ENCODE peak calls at places on chromosomes 2 and 18, in five cellular contexts. One of them, this sample, is unnamed.

GRCh38 chr18:12394428-12394827 is 13.3 kb upstream of the PRELID3A start:
- DNase-seq in foreskin fibroblast: no peak
- DNase-seq in NCI-H345: no peak
- DNase-seq in cardiac fibroblast: no peak
- DNase-seq in stimulated activated CD4-positive, alpha-beta T cell treated with anti-CD3 and anti-CD28 coated beads, TNF-alpha, amount 100 ng/mL, for 4 hours: no peak
- DNase-seq in this sample: peak; percentile 19

GRCh38 chr2:121324601-121325000 is 39.6 kb upstream of the TFCP2L1 start:
- DNase-seq in foreskin fibroblast: no peak
- DNase-seq in NCI-H345: no peak
- DNase-seq in cardiac fibroblast: no peak
- DNase-seq in stimulated activated CD4-positive, alpha-beta T cell treated with anti-CD3 and anti-CD28 coated beads, TNF-alpha, amount 100 ng/mL, for 4 hours: no peak
- DNase-seq in this sample: no peak

GRCh38 chr2:59787095-59787494 is 766.4 kb downstream of the BCL11A start:
- DNase-seq in foreskin fibroblast: no peak
- DNase-seq in NCI-H345: no peak
- DNase-seq in cardiac fibroblast: no peak
- DNase-seq in stimulated activated CD4-positive, alpha-beta T cell treated with anti-CD3 and anti-CD28 coated beads, TNF-alpha, amount 100 ng/mL, for 4 hours: no peak
- DNase-seq in this sample: no peak

GRCh38 chr2:85680707-85681353 is 12.8 kb upstream of the SFTPB start:
- DNase-seq in foreskin fibroblast: no peak
- DNase-seq in NCI-H345: peak; percentile 24
- DNase-seq in cardiac fibroblast: no peak
- DNase-seq in stimulated activated CD4-positive, alpha-beta T cell treated with anti-CD3 and anti-CD28 coated beads, TNF-alpha, amount 100 ng/mL, for 4 hours: no peak
- DNase-seq in this sample: no peak

GRCh38 chr2:43890855-43891254 is 52.1 kb downstream of the ABCG8 start:
- DNase-seq in foreskin fibroblast: no peak
- DNase-seq in NCI-H345: no peak
- DNase-seq in cardiac fibroblast: peak; percentile 39
- DNase-seq in stimulated activated CD4-positive, alpha-beta T cell treated with anti-CD3 and anti-CD28 coated beads, TNF-alpha, amount 100 ng/mL, for 4 hours: no peak
- DNase-seq in this sample: peak; percentile 79

GRCh38 chr2:144836635-144837350 is 316.9 kb upstream of the ZEB2 start:
- DNase-seq in foreskin fibroblast: peak; percentile 72
- DNase-seq in NCI-H345: no peak
- DNase-seq in cardiac fibroblast: peak; percentile 26
- DNase-seq in stimulated activated CD4-positive, alpha-beta T cell treated with anti-CD3 and anti-CD28 coated beads, TNF-alpha, amount 100 ng/mL, for 4 hours: no peak
- DNase-seq in this sample: peak; percentile 66

GRCh38 chr2:12318427-12319057 is 398.2 kb upstream of the TRIB2 start:
- DNase-seq in foreskin fibroblast: peak; percentile 80
- DNase-seq in NCI-H345: no peak
- DNase-seq in cardiac fibroblast: no peak
- DNase-seq in stimulated activated CD4-positive, alpha-beta T cell treated with anti-CD3 and anti-CD28 coated beads, TNF-alpha, amount 100 ng/mL, for 4 hours: no peak
- DNase-seq in this sample: peak; percentile 43

GRCh38 chr2:100741880-100742814 is 77.8 kb upstream of the NPAS2 start:
- DNase-seq in foreskin fibroblast: peak; percentile 92
- DNase-seq in NCI-H345: no peak
- DNase-seq in cardiac fibroblast: peak; percentile 98
- DNase-seq in stimulated activated CD4-positive, alpha-beta T cell treated with anti-CD3 and anti-CD28 coated beads, TNF-alpha, amount 100 ng/mL, for 4 hours: no peak
- DNase-seq in this sample: peak; percentile 96

GRCh38 chr2:105937498-105937897 is 192.8 kb downstream of the NCK2 start:
- DNase-seq in foreskin fibroblast: no peak
- DNase-seq in NCI-H345: no peak
- DNase-seq in cardiac fibroblast: no peak
- DNase-seq in stimulated activated CD4-positive, alpha-beta T cell treated with anti-CD3 and anti-CD28 coated beads, TNF-alpha, amount 100 ng/mL, for 4 hours: no peak
- DNase-seq in this sample: no peak

GRCh38 chr18:55236150-55236931 is 277.1 kb upstream of the CCDC68 start:
- DNase-seq in foreskin fibroblast: no peak
- DNase-seq in NCI-H345: no peak
- DNase-seq in cardiac fibroblast: peak; percentile 68
- DNase-seq in stimulated activated CD4-positive, alpha-beta T cell treated with anti-CD3 and anti-CD28 coated beads, TNF-alpha, amount 100 ng/mL, for 4 hours: no peak
- DNase-seq in this sample: peak; percentile 95

GRCh38 chr18:58247363-58247834 is 203.4 kb downstream of the NEDD4L start:
- DNase-seq in foreskin fibroblast: no peak
- DNase-seq in NCI-H345: no peak
- DNase-seq in cardiac fibroblast: peak; percentile 58
- DNase-seq in stimulated activated CD4-positive, alpha-beta T cell treated with anti-CD3 and anti-CD28 coated beads, TNF-alpha, amount 100 ng/mL, for 4 hours: no peak
- DNase-seq in this sample: peak; percentile 33

GRCh38 chr18:40249390-40250080 is 1705.5 kb upstream of the PIK3C3 start:
- DNase-seq in foreskin fibroblast: no peak
- DNase-seq in NCI-H345: no peak
- DNase-seq in cardiac fibroblast: no peak
- DNase-seq in stimulated activated CD4-positive, alpha-beta T cell treated with anti-CD3 and anti-CD28 coated beads, TNF-alpha, amount 100 ng/mL, for 4 hours: no peak
- DNase-seq in this sample: peak; percentile 15

GRCh38 chr2:149679286-149679685 is 91.7 kb upstream of the MMADHC start:
- DNase-seq in foreskin fibroblast: peak; percentile 55
- DNase-seq in NCI-H345: no peak
- DNase-seq in cardiac fibroblast: peak; percentile 53
- DNase-seq in stimulated activated CD4-positive, alpha-beta T cell treated with anti-CD3 and anti-CD28 coated beads, TNF-alpha, amount 100 ng/mL, for 4 hours: no peak
- DNase-seq in this sample: peak; percentile 73

GRCh38 chr2:144464730-144465129 is 55.2 kb downstream of the ZEB2 start:
- DNase-seq in foreskin fibroblast: no peak
- DNase-seq in NCI-H345: peak; percentile 16
- DNase-seq in cardiac fibroblast: no peak
- DNase-seq in stimulated activated CD4-positive, alpha-beta T cell treated with anti-CD3 and anti-CD28 coated beads, TNF-alpha, amount 100 ng/mL, for 4 hours: no peak
- DNase-seq in this sample: no peak

GRCh38 chr2:176272870-176273269 is 3.6 kb downstream of the MTX2 start:
- DNase-seq in foreskin fibroblast: no peak
- DNase-seq in NCI-H345: no peak
- DNase-seq in cardiac fibroblast: no peak
- DNase-seq in stimulated activated CD4-positive, alpha-beta T cell treated with anti-CD3 and anti-CD28 coated beads, TNF-alpha, amount 100 ng/mL, for 4 hours: no peak
- DNase-seq in this sample: no peak

GRCh38 chr18:79481041-79481790 is 85.5 kb downstream of the NFATC1 start:
- DNase-seq in foreskin fibroblast: no peak
- DNase-seq in NCI-H345: no peak
- DNase-seq in cardiac fibroblast: no peak
- DNase-seq in stimulated activated CD4-positive, alpha-beta T cell treated with anti-CD3 and anti-CD28 coated beads, TNF-alpha, amount 100 ng/mL, for 4 hours: no peak
- DNase-seq in this sample: no peak

GRCh38 chr18:8424481-8424880 is 184.8 kb upstream of the RAB12 start:
- DNase-seq in foreskin fibroblast: no peak
- DNase-seq in NCI-H345: no peak
- DNase-seq in cardiac fibroblast: no peak
- DNase-seq in stimulated activated CD4-positive, alpha-beta T cell treated with anti-CD3 and anti-CD28 coated beads, TNF-alpha, amount 100 ng/mL, for 4 hours: no peak
- DNase-seq in this sample: peak; percentile 26

GRCh38 chr2:241659150-241659739 is 21.8 kb downstream of the ATG4B start:
- DNase-seq in foreskin fibroblast: peak; percentile 72
- DNase-seq in NCI-H345: peak; percentile 37
- DNase-seq in cardiac fibroblast: peak; percentile 87
- DNase-seq in stimulated activated CD4-positive, alpha-beta T cell treated with anti-CD3 and anti-CD28 coated beads, TNF-alpha, amount 100 ng/mL, for 4 hours: no peak
- DNase-seq in this sample: peak; percentile 90

GRCh38 chr2:142254057-142254456 is 123.2 kb upstream of the LRP1B start:
- DNase-seq in foreskin fibroblast: no peak
- DNase-seq in NCI-H345: no peak
- DNase-seq in cardiac fibroblast: no peak
- DNase-seq in stimulated activated CD4-positive, alpha-beta T cell treated with anti-CD3 and anti-CD28 coated beads, TNF-alpha, amount 100 ng/mL, for 4 hours: no peak
- DNase-seq in this sample: no peak

GRCh38 chr18:68314403-68314802 is 400.5 kb downstream of the TMX3 start:
- DNase-seq in foreskin fibroblast: peak; percentile 12
- DNase-seq in NCI-H345: no peak
- DNase-seq in cardiac fibroblast: no peak
- DNase-seq in stimulated activated CD4-positive, alpha-beta T cell treated with anti-CD3 and anti-CD28 coated beads, TNF-alpha, amount 100 ng/mL, for 4 hours: no peak
- DNase-seq in this sample: peak; percentile 15

GRCh38 chr2:8203354-8203753 is 478.5 kb upstream of the ID2 start:
- DNase-seq in foreskin fibroblast: no peak
- DNase-seq in NCI-H345: no peak
- DNase-seq in cardiac fibroblast: peak; percentile 31
- DNase-seq in stimulated activated CD4-positive, alpha-beta T cell treated with anti-CD3 and anti-CD28 coated beads, TNF-alpha, amount 100 ng/mL, for 4 hours: no peak
- DNase-seq in this sample: no peak

GRCh38 chr2:196242131-196242620 is 70.8 kb upstream of the STK17B start:
- DNase-seq in foreskin fibroblast: peak; percentile 36
- DNase-seq in NCI-H345: no peak
- DNase-seq in cardiac fibroblast: no peak
- DNase-seq in stimulated activated CD4-positive, alpha-beta T cell treated with anti-CD3 and anti-CD28 coated beads, TNF-alpha, amount 100 ng/mL, for 4 hours: no peak
- DNase-seq in this sample: no peak

GRCh38 chr18:63438181-63438580 is 15.9 kb upstream of the VPS4B start:
- DNase-seq in foreskin fibroblast: no peak
- DNase-seq in NCI-H345: no peak
- DNase-seq in cardiac fibroblast: no peak
- DNase-seq in stimulated activated CD4-positive, alpha-beta T cell treated with anti-CD3 and anti-CD28 coated beads, TNF-alpha, amount 100 ng/mL, for 4 hours: no peak
- DNase-seq in this sample: no peak

GRCh38 chr2:66845307-66845706 is 410.4 kb downstream of the MEIS1 start:
- DNase-seq in foreskin fibroblast: no peak
- DNase-seq in NCI-H345: no peak
- DNase-seq in cardiac fibroblast: peak; percentile 45
- DNase-seq in stimulated activated CD4-positive, alpha-beta T cell treated with anti-CD3 and anti-CD28 coated beads, TNF-alpha, amount 100 ng/mL, for 4 hours: no peak
- DNase-seq in this sample: no peak

GRCh38 chr2:8515864-8516533 is 165.9 kb upstream of the ID2 start:
- DNase-seq in foreskin fibroblast: no peak
- DNase-seq in NCI-H345: peak; percentile 89
- DNase-seq in cardiac fibroblast: no peak
- DNase-seq in stimulated activated CD4-positive, alpha-beta T cell treated with anti-CD3 and anti-CD28 coated beads, TNF-alpha, amount 100 ng/mL, for 4 hours: no peak
- DNase-seq in this sample: no peak

GRCh38 chr2:9422321-9423099 is 818 bp downstream of the ITGB1BP1 start:
- DNase-seq in foreskin fibroblast: no peak
- DNase-seq in NCI-H345: peak; percentile 58
- DNase-seq in cardiac fibroblast: peak; percentile 25
- DNase-seq in stimulated activated CD4-positive, alpha-beta T cell treated with anti-CD3 and anti-CD28 coated beads, TNF-alpha, amount 100 ng/mL, for 4 hours: peak; percentile 23
- DNase-seq in this sample: no peak

GRCh38 chr18:23690505-23691068 is 1.3 kb downstream of the LAMA3 start:
- DNase-seq in foreskin fibroblast: no peak
- DNase-seq in NCI-H345: no peak
- DNase-seq in cardiac fibroblast: no peak
- DNase-seq in stimulated activated CD4-positive, alpha-beta T cell treated with anti-CD3 and anti-CD28 coated beads, TNF-alpha, amount 100 ng/mL, for 4 hours: no peak
- DNase-seq in this sample: no peak

GRCh38 chr2:217010173-217010572 is 150.3 kb upstream of the TNP1 start:
- DNase-seq in foreskin fibroblast: no peak
- DNase-seq in NCI-H345: no peak
- DNase-seq in cardiac fibroblast: no peak
- DNase-seq in stimulated activated CD4-positive, alpha-beta T cell treated with anti-CD3 and anti-CD28 coated beads, TNF-alpha, amount 100 ng/mL, for 4 hours: no peak
- DNase-seq in this sample: no peak

GRCh38 chr2:150097891-150098595 is 389.4 kb downstream of the RND3 start:
- DNase-seq in foreskin fibroblast: no peak
- DNase-seq in NCI-H345: no peak
- DNase-seq in cardiac fibroblast: peak; percentile 85
- DNase-seq in stimulated activated CD4-positive, alpha-beta T cell treated with anti-CD3 and anti-CD28 coated beads, TNF-alpha, amount 100 ng/mL, for 4 hours: no peak
- DNase-seq in this sample: peak; percentile 66

GRCh38 chr2:214328941-214329340 is 81.9 kb upstream of the VWC2L start:
- DNase-seq in foreskin fibroblast: no peak
- DNase-seq in NCI-H345: no peak
- DNase-seq in cardiac fibroblast: no peak
- DNase-seq in stimulated activated CD4-positive, alpha-beta T cell treated with anti-CD3 and anti-CD28 coated beads, TNF-alpha, amount 100 ng/mL, for 4 hours: no peak
- DNase-seq in this sample: no peak

GRCh38 chr2:138059967-138060635 is 95.8 kb downstream of the HNMT start:
- DNase-seq in foreskin fibroblast: peak; percentile 65
- DNase-seq in NCI-H345: peak; percentile 20
- DNase-seq in cardiac fibroblast: peak; percentile 91
- DNase-seq in stimulated activated CD4-positive, alpha-beta T cell treated with anti-CD3 and anti-CD28 coated beads, TNF-alpha, amount 100 ng/mL, for 4 hours: no peak
- DNase-seq in this sample: peak; percentile 91

GRCh38 chr18:30302181-30302580 is 740.4 kb downstream of the DSC3 start:
- DNase-seq in foreskin fibroblast: no peak
- DNase-seq in NCI-H345: no peak
- DNase-seq in cardiac fibroblast: no peak
- DNase-seq in stimulated activated CD4-positive, alpha-beta T cell treated with anti-CD3 and anti-CD28 coated beads, TNF-alpha, amount 100 ng/mL, for 4 hours: no peak
- DNase-seq in this sample: no peak

GRCh38 chr2:890214-890613 is 60.4 kb upstream of the SNTG2 start:
- DNase-seq in foreskin fibroblast: no peak
- DNase-seq in NCI-H345: no peak
- DNase-seq in cardiac fibroblast: no peak
- DNase-seq in stimulated activated CD4-positive, alpha-beta T cell treated with anti-CD3 and anti-CD28 coated beads, TNF-alpha, amount 100 ng/mL, for 4 hours: no peak
- DNase-seq in this sample: no peak

GRCh38 chr2:70516596-70516995 is 37.0 kb downstream of the TGFA start:
- DNase-seq in foreskin fibroblast: no peak
- DNase-seq in NCI-H345: no peak
- DNase-seq in cardiac fibroblast: no peak
- DNase-seq in stimulated activated CD4-positive, alpha-beta T cell treated with anti-CD3 and anti-CD28 coated beads, TNF-alpha, amount 100 ng/mL, for 4 hours: no peak
- DNase-seq in this sample: no peak